ENCODE peak calls at places on chromosome 13, in eight cellular contexts. One of them, this sample, is unnamed.

GRCh38 chr13:100715604-100716003 is 41.0 kb upstream of the TMTC4 start:
- DNase-seq in astrocyte of the spinal cord: no peak
- DNase-seq in foreskin fibroblast: no peak
- DNase-seq in SK-N-SH: no peak
- DNase-seq in PC-3: no peak
- DNase-seq in mesothelial cell of epicardium: no peak
- DNase-seq in mucosa of descending colon: no peak
- DNase-seq in kidney epithelial cell: no peak
- DNase-seq in this sample: no peak

GRCh38 chr13:50208826-50209335 is 193.6 kb downstream of the KCNRG start:
- DNase-seq in foreskin fibroblast: peak; percentile 57
- DNase-seq in mesothelial cell of epicardium: no peak
- DNase-seq in astrocyte of the spinal cord: peak; percentile 96
- DNase-seq in PC-3: peak; percentile 30
- DNase-seq in mucosa of descending colon: peak; percentile 17
- DNase-seq in kidney epithelial cell: peak; percentile 54
- DNase-seq in SK-N-SH: no peak
- DNase-seq in this sample: peak; percentile 27

GRCh38 chr13:94433055-94433947 is 46.2 kb downstream of the DCT start:
- DNase-seq in mesothelial cell of epicardium: no peak
- DNase-seq in kidney epithelial cell: no peak
- DNase-seq in foreskin fibroblast: no peak
- DNase-seq in astrocyte of the spinal cord: no peak
- DNase-seq in SK-N-SH: no peak
- DNase-seq in mucosa of descending colon: peak; percentile 33
- DNase-seq in PC-3: no peak
- DNase-seq in this sample: no peak

GRCh38 chr13:34933349-34933748 is 8.7 kb upstream of the NBEA start:
- DNase-seq in foreskin fibroblast: no peak
- DNase-seq in mesothelial cell of epicardium: no peak
- DNase-seq in astrocyte of the spinal cord: no peak
- DNase-seq in SK-N-SH: no peak
- DNase-seq in PC-3: peak; percentile 75
- DNase-seq in mucosa of descending colon: no peak
- DNase-seq in kidney epithelial cell: no peak
- DNase-seq in this sample: no peak

GRCh38 chr13:76885203-76886004 is 801 bp downstream of the KCTD12 start:
- DNase-seq in astrocyte of the spinal cord: peak; percentile 81
- DNase-seq in SK-N-SH: peak; percentile 81
- DNase-seq in mesothelial cell of epicardium: peak; percentile 26
- DNase-seq in kidney epithelial cell: no peak
- DNase-seq in PC-3: peak; percentile 51
- DNase-seq in foreskin fibroblast: peak; percentile 74
- DNase-seq in mucosa of descending colon: peak; percentile 84
- DNase-seq in this sample: peak; percentile 57

GRCh38 chr13:99677388-99677951 is 176.2 kb downstream of the TM9SF2 start:
- DNase-seq in SK-N-SH: peak; percentile 44
- DNase-seq in PC-3: peak; percentile 47
- DNase-seq in mucosa of descending colon: no peak
- DNase-seq in foreskin fibroblast: no peak
- DNase-seq in astrocyte of the spinal cord: no peak
- DNase-seq in kidney epithelial cell: no peak
- DNase-seq in mesothelial cell of epicardium: no peak
- DNase-seq in this sample: no peak

GRCh38 chr13:44003481-44003880 is 123.8 kb downstream of the LACC1 start:
- DNase-seq in SK-N-SH: no peak
- DNase-seq in kidney epithelial cell: no peak
- DNase-seq in foreskin fibroblast: no peak
- DNase-seq in PC-3: no peak
- DNase-seq in mesothelial cell of epicardium: no peak
- DNase-seq in astrocyte of the spinal cord: no peak
- DNase-seq in mucosa of descending colon: no peak
- DNase-seq in this sample: no peak

GRCh38 chr13:105159794-105160193 is 1375.7 kb downstream of the EFNB2 start:
- DNase-seq in mucosa of descending colon: no peak
- DNase-seq in kidney epithelial cell: no peak
- DNase-seq in astrocyte of the spinal cord: no peak
- DNase-seq in mesothelial cell of epicardium: no peak
- DNase-seq in PC-3: no peak
- DNase-seq in SK-N-SH: no peak
- DNase-seq in foreskin fibroblast: no peak
- DNase-seq in this sample: no peak

GRCh38 chr13:73708393-73708985 is 425.7 kb downstream of the KLF12 start:
- DNase-seq in kidney epithelial cell: peak; percentile 29
- DNase-seq in mucosa of descending colon: peak; percentile 82
- DNase-seq in PC-3: peak; percentile 77
- DNase-seq in mesothelial cell of epicardium: no peak
- DNase-seq in astrocyte of the spinal cord: peak; percentile 77
- DNase-seq in foreskin fibroblast: peak; percentile 18
- DNase-seq in SK-N-SH: peak; percentile 54
- DNase-seq in this sample: no peak

GRCh38 chr13:40432018-40432978 is 234.1 kb downstream of the FOXO1 start:
- DNase-seq in foreskin fibroblast: no peak
- DNase-seq in mesothelial cell of epicardium: no peak
- DNase-seq in SK-N-SH: no peak
- DNase-seq in astrocyte of the spinal cord: no peak
- DNase-seq in PC-3: no peak
- DNase-seq in mucosa of descending colon: no peak
- DNase-seq in kidney epithelial cell: no peak
- DNase-seq in this sample: no peak

GRCh38 chr13:86174632-86175031 is 375.4 kb upstream of the SLITRK6 start:
- DNase-seq in PC-3: peak; percentile 7
- DNase-seq in mucosa of descending colon: no peak
- DNase-seq in mesothelial cell of epicardium: no peak
- DNase-seq in kidney epithelial cell: no peak
- DNase-seq in astrocyte of the spinal cord: peak; percentile 19
- DNase-seq in foreskin fibroblast: no peak
- DNase-seq in SK-N-SH: no peak
- DNase-seq in this sample: no peak

GRCh38 chr13:49356224-49356623 is 87.6 kb downstream of the CAB39L start:
- DNase-seq in mesothelial cell of epicardium: no peak
- DNase-seq in mucosa of descending colon: no peak
- DNase-seq in SK-N-SH: no peak
- DNase-seq in PC-3: peak; percentile 56
- DNase-seq in astrocyte of the spinal cord: peak; percentile 88
- DNase-seq in foreskin fibroblast: peak; percentile 83
- DNase-seq in kidney epithelial cell: peak; percentile 79
- DNase-seq in this sample: no peak

GRCh38 chr13:30341815-30342570 is 34.6 kb upstream of the KATNAL1 start:
- DNase-seq in foreskin fibroblast: peak; percentile 94
- DNase-seq in mucosa of descending colon: peak; percentile 70
- DNase-seq in kidney epithelial cell: peak; percentile 37
- DNase-seq in astrocyte of the spinal cord: peak; percentile 94
- DNase-seq in PC-3: peak; percentile 90
- DNase-seq in mesothelial cell of epicardium: peak; percentile 31
- DNase-seq in SK-N-SH: peak; percentile 54
- DNase-seq in this sample: no peak

GRCh38 chr13:103101902-103102301 is 35.7 kb upstream of the SLC10A2 start:
- DNase-seq in SK-N-SH: no peak
- DNase-seq in astrocyte of the spinal cord: no peak
- DNase-seq in mucosa of descending colon: no peak
- DNase-seq in PC-3: no peak
- DNase-seq in mesothelial cell of epicardium: no peak
- DNase-seq in foreskin fibroblast: no peak
- DNase-seq in kidney epithelial cell: no peak
- DNase-seq in this sample: no peak

GRCh38 chr13:80338781-80339577 is 1.9 kb downstream of the SPRY2 start:
- DNase-seq in kidney epithelial cell: no peak
- DNase-seq in mesothelial cell of epicardium: peak; percentile 34
- DNase-seq in foreskin fibroblast: peak; percentile 72
- DNase-seq in PC-3: peak; percentile 56
- DNase-seq in astrocyte of the spinal cord: peak; percentile 84
- DNase-seq in SK-N-SH: peak; percentile 77
- DNase-seq in mucosa of descending colon: peak; percentile 68
- DNase-seq in this sample: peak; percentile 24

GRCh38 chr13:102729560-102730275 is 34.9 kb upstream of the METTL21C start:
- DNase-seq in mesothelial cell of epicardium: no peak
- DNase-seq in PC-3: peak; percentile 74
- DNase-seq in astrocyte of the spinal cord: peak; percentile 82
- DNase-seq in kidney epithelial cell: no peak
- DNase-seq in SK-N-SH: no peak
- DNase-seq in mucosa of descending colon: no peak
- DNase-seq in foreskin fibroblast: peak; percentile 57
- DNase-seq in this sample: no peak

GRCh38 chr13:20114066-20114465 is 46.8 kb downstream of the GJA3 start:
- DNase-seq in astrocyte of the spinal cord: no peak
- DNase-seq in mesothelial cell of epicardium: no peak
- DNase-seq in kidney epithelial cell: no peak
- DNase-seq in mucosa of descending colon: no peak
- DNase-seq in foreskin fibroblast: no peak
- DNase-seq in PC-3: no peak
- DNase-seq in SK-N-SH: no peak
- DNase-seq in this sample: no peak

GRCh38 chr13:20121154-20121515 is 39.7 kb downstream of the GJA3 start:
- DNase-seq in foreskin fibroblast: no peak
- DNase-seq in mucosa of descending colon: peak; percentile 13
- DNase-seq in kidney epithelial cell: no peak
- DNase-seq in PC-3: peak; percentile 50
- DNase-seq in SK-N-SH: no peak
- DNase-seq in mesothelial cell of epicardium: no peak
- DNase-seq in astrocyte of the spinal cord: no peak
- DNase-seq in this sample: no peak

GRCh38 chr13:20116213-20116612 is 44.6 kb downstream of the GJA3 start:
- DNase-seq in mucosa of descending colon: no peak
- DNase-seq in foreskin fibroblast: no peak
- DNase-seq in mesothelial cell of epicardium: no peak
- DNase-seq in PC-3: no peak
- DNase-seq in kidney epithelial cell: no peak
- DNase-seq in astrocyte of the spinal cord: no peak
- DNase-seq in SK-N-SH: no peak
- DNase-seq in this sample: no peak

GRCh38 chr13:20119960-20120359 is 40.9 kb downstream of the GJA3 start:
- DNase-seq in astrocyte of the spinal cord: no peak
- DNase-seq in foreskin fibroblast: no peak
- DNase-seq in PC-3: no peak
- DNase-seq in kidney epithelial cell: no peak
- DNase-seq in mucosa of descending colon: peak; percentile 5
- DNase-seq in SK-N-SH: no peak
- DNase-seq in mesothelial cell of epicardium: no peak
- DNase-seq in this sample: no peak

GRCh38 chr13:20118268-20119140 is 42.3 kb downstream of the GJA3 start:
- DNase-seq in mucosa of descending colon: peak; percentile 74
- DNase-seq in foreskin fibroblast: no peak
- DNase-seq in kidney epithelial cell: no peak
- DNase-seq in PC-3: peak; percentile 26
- DNase-seq in astrocyte of the spinal cord: peak; percentile 36
- DNase-seq in mesothelial cell of epicardium: no peak
- DNase-seq in SK-N-SH: peak; percentile 71
- DNase-seq in this sample: no peak
- TF ChIP-seq CTCF in mucosa of descending colon: no peak
- TF ChIP-seq CTCF in foreskin fibroblast: no peak
- TF ChIP-seq CTCF in kidney epithelial cell: no peak
- TF ChIP-seq CTCF in PC-3: no peak
- TF ChIP-seq CTCF in astrocyte of the spinal cord: no peak
- TF ChIP-seq CTCF in mesothelial cell of epicardium: peak; percentile 38
- TF ChIP-seq CTCF in SK-N-SH: no peak
- TF ChIP-seq CTCF in this sample: no peak

DNA sequence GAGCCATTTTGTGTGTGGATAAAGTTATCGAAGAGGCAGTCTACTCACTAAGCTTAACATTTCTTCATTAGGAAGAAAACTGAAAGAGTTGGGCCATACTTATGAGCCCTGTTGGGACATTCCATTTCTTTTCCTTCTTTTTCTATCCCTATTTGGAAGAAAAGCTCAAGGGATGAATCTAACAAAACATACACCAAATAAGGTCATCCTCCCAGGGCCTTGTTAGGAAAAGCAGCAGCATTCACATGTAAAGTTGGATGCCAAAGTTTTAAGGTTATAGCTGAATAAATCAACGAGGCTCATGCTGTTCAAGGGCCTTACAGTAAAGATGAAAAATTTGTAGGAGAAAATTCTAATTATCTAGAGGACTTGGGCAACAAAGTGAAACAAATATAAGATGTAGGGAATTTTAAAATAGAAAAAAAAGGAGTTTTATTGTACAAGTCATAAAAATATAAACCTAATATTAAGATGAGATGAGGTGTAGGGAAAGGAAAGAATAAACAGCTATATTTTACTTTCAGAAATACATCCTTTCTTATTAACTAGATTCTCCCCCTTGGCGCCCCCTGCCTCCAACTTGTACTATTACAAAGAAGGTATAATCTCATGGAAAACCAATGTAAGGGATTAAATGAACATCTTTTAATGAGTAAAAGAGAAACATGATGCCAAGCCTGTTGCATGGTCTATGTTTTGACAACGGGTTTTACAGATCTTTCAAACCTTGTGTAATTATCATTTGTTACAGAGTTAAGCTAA is 160.4 kb downstream of the PCDH20 start:
- DNase-seq in mucosa of descending colon: peak; percentile 10
- DNase-seq in SK-N-SH: no peak
- DNase-seq in PC-3: peak; percentile 40
- DNase-seq in astrocyte of the spinal cord: peak; percentile 8
- DNase-seq in mesothelial cell of epicardium: no peak
- DNase-seq in kidney epithelial cell: no peak
- DNase-seq in foreskin fibroblast: no peak
- DNase-seq in this sample: no peak
- TF ChIP-seq CTCF in mucosa of descending colon: no peak
- TF ChIP-seq CTCF in SK-N-SH: no peak
- TF ChIP-seq CTCF in PC-3: peak; percentile 47
- TF ChIP-seq CTCF in astrocyte of the spinal cord: peak; percentile 39
- TF ChIP-seq CTCF in mesothelial cell of epicardium: peak; percentile 29
- TF ChIP-seq CTCF in kidney epithelial cell: peak; percentile 42
- TF ChIP-seq CTCF in foreskin fibroblast: no peak
- TF ChIP-seq CTCF in this sample: no peak

GRCh38 chr13:107170270-107170931 is 602.5 kb upstream of the ARGLU1 start:
- DNase-seq in mesothelial cell of epicardium: no peak
- DNase-seq in mucosa of descending colon: no peak
- DNase-seq in astrocyte of the spinal cord: no peak
- DNase-seq in SK-N-SH: peak; percentile 57
- DNase-seq in foreskin fibroblast: no peak
- DNase-seq in kidney epithelial cell: no peak
- DNase-seq in PC-3: no peak
- DNase-seq in this sample: no peak
- TF ChIP-seq CTCF in mesothelial cell of epicardium: no peak
- TF ChIP-seq CTCF in mucosa of descending colon: no peak
- TF ChIP-seq CTCF in astrocyte of the spinal cord: no peak
- TF ChIP-seq CTCF in SK-N-SH: no peak
- TF ChIP-seq CTCF in foreskin fibroblast: no peak
- TF ChIP-seq CTCF in kidney epithelial cell: no peak
- TF ChIP-seq CTCF in PC-3: no peak
- TF ChIP-seq CTCF in this sample: no peak

DNA sequence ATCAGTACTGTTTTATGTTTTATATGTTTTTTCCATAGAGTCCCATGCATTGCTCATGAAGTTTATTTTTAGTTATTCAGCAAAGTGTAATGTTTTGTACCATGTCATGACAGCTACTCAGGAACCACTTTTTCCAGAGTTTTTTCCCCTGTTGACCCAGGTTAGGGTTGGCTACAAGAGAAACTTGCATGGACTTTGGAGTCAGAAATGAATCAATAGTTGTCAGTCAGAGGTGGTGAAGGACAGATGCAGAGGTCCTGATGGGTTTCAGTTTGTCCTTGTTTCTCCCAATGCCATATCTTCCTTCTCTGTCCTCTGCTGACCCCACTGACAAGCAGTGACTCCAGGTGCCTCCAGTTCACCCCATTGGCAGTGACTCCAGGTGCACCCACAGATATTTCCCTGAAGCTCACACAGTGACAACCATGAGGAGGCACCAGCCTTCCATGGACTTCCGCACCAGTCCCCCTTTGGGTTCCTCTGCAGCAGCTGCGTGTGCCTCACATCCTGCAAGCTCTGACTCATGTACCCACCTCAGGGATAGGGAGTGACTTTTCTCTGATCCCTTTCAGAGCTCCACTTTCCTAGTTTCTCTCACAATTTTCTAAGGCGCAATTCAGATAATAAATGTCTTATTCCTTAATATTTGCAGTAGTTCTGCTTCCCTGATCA is 92.1 kb downstream of the AKAP11 start:
- DNase-seq in mucosa of descending colon: no peak
- DNase-seq in foreskin fibroblast: peak; percentile 4
- DNase-seq in kidney epithelial cell: peak; percentile 7
- DNase-seq in mesothelial cell of epicardium: no peak
- DNase-seq in astrocyte of the spinal cord: peak; percentile 58
- DNase-seq in PC-3: peak; percentile 67
- DNase-seq in SK-N-SH: no peak
- DNase-seq in this sample: no peak
- TF ChIP-seq CTCF in mucosa of descending colon: no peak
- TF ChIP-seq CTCF in foreskin fibroblast: no peak
- TF ChIP-seq CTCF in kidney epithelial cell: no peak
- TF ChIP-seq CTCF in mesothelial cell of epicardium: no peak
- TF ChIP-seq CTCF in astrocyte of the spinal cord: no peak
- TF ChIP-seq CTCF in PC-3: peak; percentile 46
- TF ChIP-seq CTCF in SK-N-SH: no peak
- TF ChIP-seq CTCF in this sample: no peak

This sample was measured in activated B cell treated with CpG ODN at 0.5 μM for 24 hours.